ENCODE peak calls at places on chromosomes 6 and 20, in five cellular contexts. H, V, I, J and D are unnamed samples.

GRCh38 chr20:45583502-45583901 is 4.4 kb upstream of the WFDC8 start:
- DNase-seq in J (no peak), H (no peak), I (no peak), V (peak), D (no peak)

GRCh38 chr20:21628800-21629199 is 76.7 kb upstream of the PAX1 start:
- DNase-seq in J (no peak), I (no peak), H (no peak), V (no peak), D (no peak)

GRCh38 chr6:91081452-91082067 is 494.7 kb upstream of the MAP3K7 start:
- DNase-seq in H (no peak), I (no peak), J (no peak), V (peak), D (no peak)

GRCh38 chr20:53258741-53259140 is 286.6 kb downstream of the TSHZ2 start:
- DNase-seq in J (no peak), V (no peak), H (no peak), I (no peak), D (no peak)

GRCh38 chr6:64776359-64776758 is 930.7 kb downstream of the EYS start:
- DNase-seq in I (no peak), V (no peak), J (no peak), H (no peak), D (no peak)

GRCh38 chr6:22708469-22708868 is 139.1 kb downstream of the HDGFL1 start:
- DNase-seq in I (no peak), V (no peak), H (no peak), J (no peak), D (no peak)

GRCh38 chr6:170091000-170091638 is 199.8 kb downstream of the DLL1 start:
- DNase-seq in J (no peak), I (no peak), V (no peak), H (peak), D (no peak)

GRCh38 chr6:147223751-147224150 is 19.5 kb downstream of the STXBP5 start:
- DNase-seq in V (no peak), H (no peak), I (no peak), J (no peak), D (no peak)

GRCh38 chr20:23187759-23188158 is 101.6 kb upstream of the CD93 start:
- DNase-seq in H (no peak), V (no peak), I (no peak), J (no peak), D (no peak)

GRCh38 chr20:19502169-19502568 is 255.9 kb upstream of the RIN2 start:
- DNase-seq in I (no peak), V (no peak), J (no peak), H (no peak), D (no peak)

GRCh38 chr6:169296170-169296569 is 42.5 kb upstream of the THBS2 start:
- DNase-seq in I (no peak), J (no peak), V (no peak), H (no peak), D (no peak)

GRCh38 chr6:16278048-16278724 is 39.8 kb downstream of the GMPR start:
- DNase-seq in J (no peak), V (no peak), H (no peak), I (no peak), D (no peak)

GRCh38 chr6:160917581-160917980 is 74.0 kb upstream of the MAP3K4 start:
- DNase-seq in H (no peak), V (no peak), J (no peak), I (no peak), D (no peak)

GRCh38 chr6:142954844-142955243 is 9.9 kb upstream of the HIVEP2 start:
- DNase-seq in V (no peak), J (no peak), H (no peak), I (no peak), D (no peak)

GRCh38 chr6:2990179-2990931 is 9.3 kb upstream of the NQO2 start:
- DNase-seq in J (no peak), I (peak), V (peak), H (no peak), D (no peak)

GRCh38 chr20:5636841-5637240 is 113.4 kb upstream of the SHLD1 start:
- DNase-seq in J (no peak), V (no peak), I (no peak), H (no peak), D (no peak)

GRCh38 chr20:39245685-39246311 is 283.7 kb downstream of the DHX35 start:
- DNase-seq in H (no peak), V (no peak), J (no peak), I (no peak), D (no peak)

GRCh38 chr6:107264357-107264831 is 149.1 kb upstream of the BEND3 start:
- DNase-seq in J (no peak), I (no peak), H (no peak), V (no peak), D (no peak)

GRCh38 chr6:139801571-139802321 is 427.3 kb upstream of the CITED2 start:
- DNase-seq in H (no peak), J (no peak), V (peak), I (no peak), D (no peak)

GRCh38 chr20:419556-420168 is 11.6 kb downstream of the RBCK1 start:
- DNase-seq in H (peak), I (no peak), V (no peak), J (no peak), D (no peak)

GRCh38 chr6:26222587-26222986 is 135.4 kb downstream of the HFE start:
- DNase-seq in V (no peak), I (no peak), J (no peak), H (no peak), D (no peak)

GRCh38 chr6:33716379-33716778 is 4.9 kb upstream of the UQCC2 start:
- DNase-seq in V (no peak), I (no peak), J (no peak), H (peak), D (no peak)

GRCh38 chr6:46058951-46059350 is 43.3 kb upstream of the CLIC5 start:
- DNase-seq in J (no peak), I (no peak), V (no peak), H (no peak), D (no peak)

GRCh38 chr20:61031101-61031830 is 220.8 kb upstream of the CDH4 start:
- DNase-seq in J (no peak), V (no peak), H (no peak), I (no peak), D (no peak)
- TF ChIP-seq CTCF in J (no peak), V (no peak), H (no peak), I (no peak), D (no peak)

GRCh38 chr6:127100510-127101140 is 17.8 kb upstream of the RSPO3 start:
- DNase-seq in H (no peak), V (no peak), I (no peak), J (no peak), D (no peak)
- TF ChIP-seq CTCF in H (peak), V (peak), I (peak), J (no peak), D (peak)

GRCh38 chr6:130457605-130458004 is 91.8 kb downstream of the TMEM200A start:
- DNase-seq in V (no peak), J (no peak), H (no peak), I (no peak), D (peak)
- TF ChIP-seq CTCF in V (no peak), J (no peak), H (no peak), I (no peak), D (peak)

GRCh38 chr20:2783908-2784566 is 16.4 kb downstream of the CPXM1 start:
- DNase-seq in I (no peak), H (no peak), V (no peak), J (no peak), D (no peak)

GRCh38 chr20:2778602-2779321 is 21.7 kb downstream of the CPXM1 start:
- DNase-seq in V (no peak), I (no peak), J (no peak), H (no peak), D (no peak)

GRCh38 chr20:2775139-2775538 is 25.3 kb downstream of the CPXM1 start:
- DNase-seq in H (no peak), I (no peak), J (no peak), V (no peak), D (no peak)

DNA sequence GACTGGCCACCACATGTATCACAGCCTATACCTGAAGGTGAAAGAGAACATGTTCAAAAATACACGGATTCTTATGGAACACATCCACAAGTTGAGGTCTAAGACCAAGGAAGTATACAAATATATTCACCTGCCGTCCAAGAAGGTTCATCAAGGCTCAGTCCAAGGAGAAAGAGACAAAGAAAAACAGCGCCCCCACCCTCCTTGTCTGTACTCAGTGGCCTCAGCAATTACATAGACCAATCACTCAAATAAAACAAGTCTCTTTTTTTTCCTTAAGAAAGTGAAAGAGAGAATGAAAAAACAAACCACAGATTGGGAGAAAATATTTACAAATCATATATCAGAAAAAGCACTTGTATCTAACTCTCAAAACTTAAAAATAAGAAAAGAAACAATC is 19.5 kb downstream of the CPXM1 start:
- DNase-seq in H (no peak), J (no peak), I (no peak), V (peak), D (no peak)
- TF ChIP-seq CTCF in H (no peak), J (no peak), I (no peak), V (peak), D (no peak)

DNA sequence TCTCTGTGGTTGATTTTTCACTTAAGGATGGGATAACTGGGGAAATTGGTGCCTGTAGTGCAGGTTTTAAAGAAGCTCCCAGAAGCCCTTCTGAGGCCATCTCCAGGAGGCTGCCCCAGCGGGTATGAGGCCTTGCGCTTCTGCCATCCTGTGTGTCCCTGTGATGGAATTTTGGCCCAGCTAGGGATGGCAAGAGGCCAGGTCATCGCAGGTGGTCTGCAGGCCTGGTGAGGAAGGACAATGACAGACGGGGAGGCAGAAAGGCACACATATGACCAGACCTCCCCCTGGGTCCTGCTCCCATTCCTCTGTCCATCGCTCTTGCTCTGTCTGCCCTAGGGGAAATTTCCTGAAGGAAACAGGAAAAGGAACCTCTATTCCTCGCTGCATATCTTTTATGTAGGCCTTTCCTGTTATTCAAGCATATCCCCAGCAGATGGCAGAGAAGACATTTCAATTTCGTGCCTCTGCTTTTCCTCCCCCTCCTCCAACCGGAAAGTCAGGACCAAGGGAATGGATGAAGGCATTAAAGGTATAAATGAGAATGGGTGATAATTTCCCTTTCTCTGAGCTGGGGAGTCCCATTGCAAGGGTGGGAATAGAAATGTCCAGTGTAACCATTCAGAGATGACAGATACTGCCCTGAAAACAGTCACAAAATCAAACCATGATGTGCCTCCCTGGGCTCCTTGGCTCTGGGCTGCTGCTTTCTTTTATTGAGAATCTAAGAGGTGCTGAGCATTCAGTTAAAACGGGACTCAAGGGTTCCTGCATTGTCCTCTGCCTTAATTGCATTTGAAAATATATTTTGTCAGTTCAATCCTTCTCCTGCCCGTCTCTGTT is 17.6 kb upstream of the HLA-F start:
- DNase-seq in V (peak), J (no peak), H (no peak), I (no peak), D (peak)
- TF ChIP-seq CTCF in V (peak), J (peak), H (peak), I (peak), D (peak)

DNA sequence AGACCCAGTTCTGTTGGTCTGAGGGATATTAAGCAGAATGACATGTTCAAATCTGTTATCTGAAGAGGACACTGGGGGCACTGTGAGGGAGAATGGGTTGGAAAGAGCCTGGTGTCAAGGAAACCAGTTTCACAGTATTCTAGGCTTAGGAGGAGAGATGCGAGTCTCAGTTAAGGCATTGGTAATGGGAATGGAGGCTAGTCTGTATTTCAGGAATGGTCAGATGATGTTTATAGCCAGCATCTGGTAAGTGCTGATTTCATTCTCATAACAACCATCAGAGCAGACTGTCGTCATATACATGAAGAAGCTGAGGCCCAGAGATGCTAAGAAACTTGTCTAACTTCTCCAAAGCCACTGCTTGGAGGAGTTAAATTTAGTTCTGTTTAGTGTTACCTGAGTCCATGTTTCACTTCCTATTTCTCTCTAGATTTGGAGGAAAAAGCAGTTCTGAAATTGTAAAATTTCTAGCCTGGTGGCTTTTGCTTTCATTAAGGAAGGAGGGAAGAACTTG is 242.0 kb downstream of the ARID1B start:
- DNase-seq in H (no peak), J (no peak), V (peak), I (no peak), D (no peak)
- TF ChIP-seq CTCF in H (no peak), J (no peak), V (peak), I (no peak), D (no peak)